ENCODE peak calls at places on chromosomes 12 and 14, in eight cellular contexts. One of them, this sample, is unnamed. For H3K9me3, the result is how much of the 10 kb centered on the place peaks cover.

GRCh38 chr14:68972507-68973272 is 6.4 kb downstream of the ACTN1 start:
- DNase-seq in NT2/D1: no peak
- DNase-seq in IMR-90: peak
- DNase-seq in naive thymus-derived CD4-positive, alpha-beta T cell: no peak
- DNase-seq in uterus: no peak
- DNase-seq in heart left ventricle: no peak
- DNase-seq in left ventricle myocardium inferior: no peak
- DNase-seq in adrenal gland: no peak
- DNase-seq in this sample: no peak

GRCh38 chr12:31106101-31106803 is 32.6 kb downstream of the DDX11 start:
- DNase-seq in left ventricle myocardium inferior: no peak
- DNase-seq in uterus: no peak
- DNase-seq in NT2/D1: no peak
- DNase-seq in naive thymus-derived CD4-positive, alpha-beta T cell: no peak
- DNase-seq in adrenal gland: no peak
- DNase-seq in IMR-90: no peak
- DNase-seq in heart left ventricle: no peak
- DNase-seq in this sample: no peak

GRCh38 chr14:92559486-92559885 is 45.9 kb downstream of the RIN3 start:
- DNase-seq in IMR-90: no peak
- DNase-seq in naive thymus-derived CD4-positive, alpha-beta T cell: no peak
- DNase-seq in left ventricle myocardium inferior: no peak
- DNase-seq in NT2/D1: no peak
- DNase-seq in uterus: no peak
- DNase-seq in adrenal gland: no peak
- DNase-seq in heart left ventricle: no peak
- DNase-seq in this sample: no peak

GRCh38 chr14:67251573-67252226 is 10.5 kb downstream of the PALS1 start:
- DNase-seq in adrenal gland: no peak
- DNase-seq in heart left ventricle: no peak
- DNase-seq in uterus: no peak
- DNase-seq in IMR-90: peak
- DNase-seq in naive thymus-derived CD4-positive, alpha-beta T cell: no peak
- DNase-seq in left ventricle myocardium inferior: no peak
- DNase-seq in NT2/D1: no peak
- DNase-seq in this sample: no peak

GRCh38 chr12:93245543-93245942 is 132.2 kb upstream of the NUDT4 start:
- DNase-seq in IMR-90: no peak
- DNase-seq in heart left ventricle: no peak
- DNase-seq in left ventricle myocardium inferior: no peak
- DNase-seq in NT2/D1: no peak
- DNase-seq in uterus: no peak
- DNase-seq in naive thymus-derived CD4-positive, alpha-beta T cell: no peak
- DNase-seq in adrenal gland: no peak
- DNase-seq in this sample: no peak

GRCh38 chr12:93793983-93794382 is 116.8 kb downstream of the CRADD start:
- DNase-seq in NT2/D1: no peak
- DNase-seq in left ventricle myocardium inferior: no peak
- DNase-seq in uterus: no peak
- DNase-seq in IMR-90: peak
- DNase-seq in heart left ventricle: no peak
- DNase-seq in adrenal gland: peak
- DNase-seq in naive thymus-derived CD4-positive, alpha-beta T cell: no peak
- DNase-seq in this sample: no peak

GRCh38 chr14:91873476-91874265 is 6.3 kb upstream of the TC2N start:
- DNase-seq in left ventricle myocardium inferior: no peak
- DNase-seq in naive thymus-derived CD4-positive, alpha-beta T cell: peak
- DNase-seq in adrenal gland: no peak
- DNase-seq in IMR-90: peak
- DNase-seq in uterus: no peak
- DNase-seq in NT2/D1: no peak
- DNase-seq in heart left ventricle: no peak
- DNase-seq in this sample: no peak

GRCh38 chr14:60356921-60357550 is 108.0 kb downstream of the PPM1A start:
- DNase-seq in left ventricle myocardium inferior: no peak
- DNase-seq in uterus: no peak
- DNase-seq in IMR-90: no peak
- DNase-seq in NT2/D1: peak
- DNase-seq in adrenal gland: no peak
- DNase-seq in heart left ventricle: no peak
- DNase-seq in naive thymus-derived CD4-positive, alpha-beta T cell: no peak
- DNase-seq in this sample: no peak

GRCh38 chr14:100524933-100525243 is 62.3 kb downstream of the BEGAIN start:
- DNase-seq in left ventricle myocardium inferior: no peak
- DNase-seq in uterus: peak
- DNase-seq in NT2/D1: no peak
- DNase-seq in heart left ventricle: no peak
- DNase-seq in naive thymus-derived CD4-positive, alpha-beta T cell: peak
- DNase-seq in IMR-90: peak
- DNase-seq in adrenal gland: peak
- DNase-seq in this sample: no peak

DNA sequence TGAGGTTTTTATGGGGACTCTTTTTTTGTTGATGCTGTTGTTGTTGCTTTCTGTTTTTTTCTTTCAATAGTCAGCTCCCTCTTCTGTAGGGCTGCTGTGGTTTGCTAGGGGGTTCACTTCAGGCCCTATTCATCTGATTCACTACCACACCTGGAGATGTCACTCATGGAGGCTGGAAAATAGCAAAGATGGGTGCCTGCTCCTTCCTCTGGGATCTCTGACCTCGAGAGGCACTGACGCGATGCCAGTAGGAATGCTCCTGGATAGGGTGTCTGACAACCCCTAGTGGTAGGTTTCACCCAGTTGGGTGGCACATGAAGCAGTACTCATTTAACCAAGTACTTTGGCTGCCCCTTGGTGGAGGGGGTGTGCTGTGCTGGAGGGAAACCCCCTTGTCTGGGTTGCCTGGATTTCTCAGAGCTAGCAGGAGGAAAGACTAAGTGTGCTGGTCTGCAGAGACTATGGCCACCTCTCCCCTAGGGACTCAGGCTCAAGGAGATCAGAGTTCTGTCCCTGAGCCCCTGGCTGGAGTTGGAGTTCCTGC is 745.5 kb downstream of the TMTC2 start:
- DNase-seq in IMR-90: no peak
- DNase-seq in NT2/D1: no peak
- DNase-seq in adrenal gland: no peak
- DNase-seq in heart left ventricle: no peak
- DNase-seq in naive thymus-derived CD4-positive, alpha-beta T cell: no peak
- DNase-seq in uterus: no peak
- DNase-seq in left ventricle myocardium inferior: no peak
- DNase-seq in this sample: no peak
- H3K9me3 ChIP-seq in IMR-90: under half
- H3K9me3 ChIP-seq in NT2/D1: under half
- H3K9me3 ChIP-seq in adrenal gland: under half
- H3K9me3 ChIP-seq in heart left ventricle: under half
- H3K9me3 ChIP-seq in naive thymus-derived CD4-positive, alpha-beta T cell: under half
- H3K9me3 ChIP-seq in uterus: under half
- H3K9me3 ChIP-seq in left ventricle myocardium inferior: under half
- H3K9me3 ChIP-seq in this sample: under half

GRCh38 chr12:26303418-26303817 is 108.0 kb downstream of the SSPN start:
- DNase-seq in adrenal gland: no peak
- DNase-seq in naive thymus-derived CD4-positive, alpha-beta T cell: no peak
- DNase-seq in IMR-90: no peak
- DNase-seq in heart left ventricle: no peak
- DNase-seq in NT2/D1: no peak
- DNase-seq in left ventricle myocardium inferior: no peak
- DNase-seq in uterus: no peak
- DNase-seq in this sample: no peak

GRCh38 chr12:26298785-26299621 is 103.6 kb downstream of the SSPN start:
- DNase-seq in adrenal gland: peak
- DNase-seq in heart left ventricle: no peak
- DNase-seq in NT2/D1: no peak
- DNase-seq in left ventricle myocardium inferior: no peak
- DNase-seq in IMR-90: peak
- DNase-seq in naive thymus-derived CD4-positive, alpha-beta T cell: no peak
- DNase-seq in uterus: no peak
- DNase-seq in this sample: peak

GRCh38 chr12:26309646-26310045 is 114.3 kb downstream of the SSPN start:
- DNase-seq in uterus: no peak
- DNase-seq in heart left ventricle: no peak
- DNase-seq in adrenal gland: no peak
- DNase-seq in left ventricle myocardium inferior: no peak
- DNase-seq in naive thymus-derived CD4-positive, alpha-beta T cell: no peak
- DNase-seq in IMR-90: no peak
- DNase-seq in NT2/D1: no peak
- DNase-seq in this sample: no peak

GRCh38 chr12:26304273-26304672 is 108.9 kb downstream of the SSPN start:
- DNase-seq in heart left ventricle: no peak
- DNase-seq in uterus: no peak
- DNase-seq in left ventricle myocardium inferior: no peak
- DNase-seq in adrenal gland: no peak
- DNase-seq in IMR-90: no peak
- DNase-seq in NT2/D1: no peak
- DNase-seq in naive thymus-derived CD4-positive, alpha-beta T cell: no peak
- DNase-seq in this sample: no peak
- H3K9me3 ChIP-seq in heart left ventricle: under half
- H3K9me3 ChIP-seq in uterus: under half
- H3K9me3 ChIP-seq in left ventricle myocardium inferior: under half
- H3K9me3 ChIP-seq in adrenal gland: under half
- H3K9me3 ChIP-seq in IMR-90: under half
- H3K9me3 ChIP-seq in NT2/D1: under half
- H3K9me3 ChIP-seq in naive thymus-derived CD4-positive, alpha-beta T cell: under half
- H3K9me3 ChIP-seq in this sample: under half

DNA sequence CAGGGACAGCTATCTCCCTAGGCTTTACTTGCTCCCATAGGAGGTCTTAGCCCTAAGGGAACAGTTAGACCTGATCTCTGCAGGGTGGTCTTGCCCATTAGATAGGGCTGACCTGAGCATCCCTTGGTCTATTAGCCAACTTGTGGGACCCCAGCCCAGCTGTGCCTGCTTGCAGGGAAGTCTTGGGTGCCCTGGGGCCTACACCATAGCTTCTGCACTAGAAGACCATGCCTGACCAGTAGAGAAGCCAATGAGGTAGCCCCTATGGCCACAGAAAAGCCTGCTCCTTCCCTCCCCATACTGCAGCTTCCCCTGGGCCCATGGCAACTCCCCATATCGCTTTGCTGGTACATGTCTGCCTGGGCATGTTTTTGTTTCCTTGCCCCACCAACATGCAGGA is 1049.1 kb downstream of the TRHDE start:
- DNase-seq in heart left ventricle: no peak
- DNase-seq in adrenal gland: no peak
- DNase-seq in left ventricle myocardium inferior: no peak
- DNase-seq in NT2/D1: no peak
- DNase-seq in uterus: no peak
- DNase-seq in naive thymus-derived CD4-positive, alpha-beta T cell: no peak
- DNase-seq in IMR-90: no peak
- DNase-seq in this sample: no peak
- H3K9me3 ChIP-seq in heart left ventricle: under half
- H3K9me3 ChIP-seq in adrenal gland: under half
- H3K9me3 ChIP-seq in left ventricle myocardium inferior: under half
- H3K9me3 ChIP-seq in NT2/D1: under half
- H3K9me3 ChIP-seq in uterus: under half
- H3K9me3 ChIP-seq in naive thymus-derived CD4-positive, alpha-beta T cell: under half
- H3K9me3 ChIP-seq in IMR-90: under half
- H3K9me3 ChIP-seq in this sample: under half

GRCh38 chr14:95398630-95399547 is 79.2 kb upstream of the CLMN start:
- DNase-seq in left ventricle myocardium inferior: no peak
- DNase-seq in NT2/D1: no peak
- DNase-seq in adrenal gland: no peak
- DNase-seq in uterus: no peak
- DNase-seq in IMR-90: no peak
- DNase-seq in heart left ventricle: no peak
- DNase-seq in naive thymus-derived CD4-positive, alpha-beta T cell: no peak
- DNase-seq in this sample: no peak

GRCh38 chr14:95394297-95394891 is 74.7 kb upstream of the CLMN start:
- DNase-seq in NT2/D1: no peak
- DNase-seq in IMR-90: no peak
- DNase-seq in uterus: no peak
- DNase-seq in adrenal gland: no peak
- DNase-seq in naive thymus-derived CD4-positive, alpha-beta T cell: no peak
- DNase-seq in left ventricle myocardium inferior: no peak
- DNase-seq in heart left ventricle: no peak
- DNase-seq in this sample: no peak

GRCh38 chr14:95397325-95397724 is 77.6 kb upstream of the CLMN start:
- DNase-seq in uterus: no peak
- DNase-seq in heart left ventricle: no peak
- DNase-seq in IMR-90: no peak
- DNase-seq in adrenal gland: no peak
- DNase-seq in naive thymus-derived CD4-positive, alpha-beta T cell: no peak
- DNase-seq in NT2/D1: no peak
- DNase-seq in left ventricle myocardium inferior: no peak
- DNase-seq in this sample: no peak

GRCh38 chr14:95394981-95395737 is 75.5 kb upstream of the CLMN start:
- DNase-seq in left ventricle myocardium inferior: no peak
- DNase-seq in heart left ventricle: no peak
- DNase-seq in IMR-90: no peak
- DNase-seq in naive thymus-derived CD4-positive, alpha-beta T cell: no peak
- DNase-seq in adrenal gland: no peak
- DNase-seq in uterus: no peak
- DNase-seq in NT2/D1: no peak
- DNase-seq in this sample: peak

GRCh38 chr14:95396221-95396620 is 76.5 kb upstream of the CLMN start:
- DNase-seq in left ventricle myocardium inferior: no peak
- DNase-seq in IMR-90: no peak
- DNase-seq in uterus: no peak
- DNase-seq in naive thymus-derived CD4-positive, alpha-beta T cell: no peak
- DNase-seq in heart left ventricle: no peak
- DNase-seq in NT2/D1: no peak
- DNase-seq in adrenal gland: no peak
- DNase-seq in this sample: no peak
- H3K9me3 ChIP-seq in left ventricle myocardium inferior: under half
- H3K9me3 ChIP-seq in IMR-90: under half
- H3K9me3 ChIP-seq in uterus: under half
- H3K9me3 ChIP-seq in naive thymus-derived CD4-positive, alpha-beta T cell: under half
- H3K9me3 ChIP-seq in heart left ventricle: under half
- H3K9me3 ChIP-seq in NT2/D1: under half
- H3K9me3 ChIP-seq in adrenal gland: under half
- H3K9me3 ChIP-seq in this sample: under half

DNA sequence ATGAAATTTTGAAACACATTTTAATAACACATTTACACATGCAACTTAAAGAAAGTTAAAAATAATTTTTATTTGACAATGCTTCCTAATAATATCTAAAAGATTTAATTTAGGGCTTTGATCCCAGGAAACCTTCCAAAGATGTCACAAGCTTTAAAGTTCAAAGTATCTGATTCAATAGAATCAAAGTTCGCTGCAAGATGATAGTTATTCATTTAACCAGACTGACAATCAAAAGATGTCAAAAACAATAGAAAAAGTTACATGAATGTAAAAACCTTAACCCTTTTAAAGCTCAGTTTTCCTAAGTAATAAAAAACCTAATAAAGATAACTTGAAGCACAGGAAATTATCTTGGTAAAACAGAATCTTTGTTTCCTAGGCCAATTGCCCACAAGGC is 67.7 kb downstream of the SDR9C7 start:
- DNase-seq in adrenal gland: no peak
- DNase-seq in heart left ventricle: no peak
- DNase-seq in left ventricle myocardium inferior: no peak
- DNase-seq in naive thymus-derived CD4-positive, alpha-beta T cell: no peak
- DNase-seq in IMR-90: no peak
- DNase-seq in NT2/D1: no peak
- DNase-seq in uterus: no peak
- DNase-seq in this sample: no peak
- H3K9me3 ChIP-seq in adrenal gland: under half
- H3K9me3 ChIP-seq in heart left ventricle: under half
- H3K9me3 ChIP-seq in left ventricle myocardium inferior: half or more
- H3K9me3 ChIP-seq in naive thymus-derived CD4-positive, alpha-beta T cell: under half
- H3K9me3 ChIP-seq in IMR-90: under half
- H3K9me3 ChIP-seq in NT2/D1: half or more
- H3K9me3 ChIP-seq in uterus: under half
- H3K9me3 ChIP-seq in this sample: under half

This sample was measured in gastrocnemius medialis.